ENCODE peak calls at places on chromosome 15, in seven cellular contexts. K is heart right ventricle, Y is tibial nerve, G is GM23248, C is A673, T is endodermal cell, D is AG09309. M is an unnamed sample.

GRCh38 chr15:101025896-101026631 is 106.9 kb downstream of the LRRK1 start:
- DNase-seq in K (peak), Y (no peak), G (no peak), C (no peak), T (peak), D (no peak), M (no peak)

GRCh38 chr15:62240121-62240520 is 75.0 kb upstream of the C2CD4B start:
- DNase-seq in K (no peak), Y (no peak), G (no peak), C (no peak), T (no peak), D (no peak), M (no peak)

GRCh38 chr15:98139337-98139736 is 178.8 kb downstream of the ARRDC4 start:
- DNase-seq in K (no peak), Y (no peak), G (no peak), C (no peak), T (no peak), D (no peak), M (no peak)

GRCh38 chr15:35399901-35400300 is 146.1 kb downstream of the DPH6 start:
- DNase-seq in K (no peak), Y (no peak), G (no peak), C (no peak), T (no peak), D (no peak), M (no peak)

GRCh38 chr15:67082007-67082536 is 16.7 kb downstream of the SMAD3 start:
- DNase-seq in K (no peak), Y (no peak), G (no peak), C (no peak), T (no peak), D (no peak), M (no peak)

GRCh38 chr15:89747708-89748682 is 3.1 kb downstream of the MESP1 start:
- DNase-seq in K (no peak), Y (no peak), G (no peak), C (no peak), T (peak), D (no peak), M (no peak)

GRCh38 chr15:65981837-65982696 is 112.8 kb downstream of the RAB11A start:
- DNase-seq in K (no peak), Y (no peak), G (no peak), C (peak), T (peak), D (no peak), M (no peak)

GRCh38 chr15:40343512-40343911 is 2.8 kb upstream of the CCDC9B start:
- DNase-seq in K (peak), Y (no peak), G (peak), C (peak), T (no peak), D (peak), M (peak)

GRCh38 chr15:34239151-34239761 is 14.4 kb downstream of the EMC4 start:
- DNase-seq in K (no peak), Y (no peak), G (peak), C (no peak), T (no peak), D (peak), M (no peak)

GRCh38 chr15:60004846-60005351 is 788 bp downstream of the FOXB1 start:
- DNase-seq in K (no peak), Y (no peak), G (peak), C (no peak), T (peak), D (no peak), M (no peak)

GRCh38 chr15:58865420-58865880 is 68.0 kb downstream of the SLTM start:
- DNase-seq in K (no peak), Y (no peak), G (peak), C (no peak), T (no peak), D (no peak), M (no peak)

GRCh38 chr15:85749261-85750151 is 45.2 kb downstream of the KLHL25 start:
- DNase-seq in K (peak), Y (no peak), G (peak), C (no peak), T (peak), D (no peak), M (no peak)

GRCh38 chr15:85804481-85805165 is 9.9 kb upstream of the KLHL25 start:
- DNase-seq in K (no peak), Y (no peak), G (no peak), C (no peak), T (no peak), D (no peak), M (no peak)

GRCh38 chr15:33656090-33656670 is 312.1 kb upstream of the CHRM5 start:
- DNase-seq in K (no peak), Y (no peak), G (peak), C (no peak), T (no peak), D (no peak), M (no peak)

GRCh38 chr15:56871867-56872266 is 46.6 kb upstream of the TCF12 start:
- DNase-seq in K (no peak), Y (no peak), G (peak), C (no peak), T (no peak), D (no peak), M (no peak)

GRCh38 chr15:49946681-49947080 is 172.4 kb downstream of the ATP8B4 start:
- DNase-seq in K (no peak), Y (no peak), G (no peak), C (no peak), T (no peak), D (no peak), M (no peak)

GRCh38 chr15:36622247-36622795 is 42.9 kb downstream of the CDIN1 start:
- DNase-seq in K (no peak), Y (no peak), G (no peak), C (no peak), T (no peak), D (no peak), M (no peak)

GRCh38 chr15:101091080-101092017 is 160.5 kb downstream of the CHSY1 start:
- DNase-seq in K (peak), Y (peak), G (peak), C (no peak), T (peak), D (peak), M (no peak)

GRCh38 chr15:36658905-36659304 is 79.5 kb downstream of the CDIN1 start:
- DNase-seq in K (no peak), Y (no peak), G (no peak), C (no peak), T (no peak), D (no peak), M (no peak)

GRCh38 chr15:40038267-40038653 is 721 bp downstream of the SRP14 start:
- DNase-seq in K (no peak), Y (no peak), G (peak), C (no peak), T (no peak), D (no peak), M (no peak)

GRCh38 chr15:51736069-51736468 is 1.4 kb downstream of the LYSMD2 start:
- DNase-seq in K (no peak), Y (no peak), G (peak), C (no peak), T (no peak), D (no peak), M (no peak)

GRCh38 chr15:101078669-101079323 is 159.6 kb downstream of the LRRK1 start:
- DNase-seq in K (no peak), Y (no peak), G (no peak), C (no peak), T (peak), D (no peak), M (no peak)

GRCh38 chr15:50210462-50211264 is 28.7 kb downstream of the SLC27A2 start:
- DNase-seq in K (no peak), Y (no peak), G (no peak), C (no peak), T (peak), D (no peak), M (no peak)

GRCh38 chr15:40052604-40053003 is 13.6 kb upstream of the SRP14 start:
- DNase-seq in K (no peak), Y (no peak), G (no peak), C (no peak), T (no peak), D (no peak), M (no peak)

GRCh38 chr15:77466521-77466920 is 45.8 kb downstream of the HMG20A start:
- DNase-seq in K (no peak), Y (no peak), G (no peak), C (no peak), T (no peak), D (no peak), M (no peak)

GRCh38 chr15:70853270-70853854 is 595 bp downstream of the LARP6 start:
- DNase-seq in K (no peak), Y (no peak), G (peak), C (peak), T (peak), D (no peak), M (no peak)

GRCh38 chr15:32849769-32850668 is 132.2 kb downstream of the GREM1 start:
- DNase-seq in K (no peak), Y (no peak), G (peak), C (peak), T (no peak), D (peak), M (no peak)

GRCh38 chr15:64349375-64349774 is 6.6 kb downstream of the CSNK1G1 start:
- DNase-seq in K (no peak), Y (no peak), G (no peak), C (no peak), T (no peak), D (no peak), M (no peak)

GRCh38 chr15:45402955-45403892 is 24.9 kb upstream of the GATM start:
- DNase-seq in K (peak), Y (no peak), G (peak), C (peak), T (peak), D (no peak), M (no peak)

GRCh38 chr15:60507596-60508424 is 28.9 kb upstream of the ICE2 start:
- DNase-seq in K (peak), Y (no peak), G (peak), C (peak), T (peak), D (peak), M (no peak)

GRCh38 chr15:85825719-85826118 is 31.0 kb upstream of the KLHL25 start:
- DNase-seq in K (no peak), Y (no peak), G (no peak), C (no peak), T (peak), D (no peak), M (no peak)

GRCh38 chr15:45868109-45868691 is 233.4 kb downstream of the SQOR start:
- DNase-seq in K (no peak), Y (no peak), G (no peak), C (no peak), T (no peak), D (no peak), M (no peak)

GRCh38 chr15:45027220-45027619 is 4.2 kb downstream of the SORD start:
- DNase-seq in K (no peak), Y (no peak), G (no peak), C (peak), T (no peak), D (no peak), M (no peak)

GRCh38 chr15:55652909-55653495 is 64.9 kb upstream of the PYGO1 start:
- DNase-seq in K (no peak), Y (no peak), G (no peak), C (no peak), T (no peak), D (no peak), M (no peak)

GRCh38 chr15:80109388-80109787 is 43.4 kb upstream of the FAH start:
- DNase-seq in K (no peak), Y (no peak), G (no peak), C (no peak), T (no peak), D (no peak), M (no peak)

DNA sequence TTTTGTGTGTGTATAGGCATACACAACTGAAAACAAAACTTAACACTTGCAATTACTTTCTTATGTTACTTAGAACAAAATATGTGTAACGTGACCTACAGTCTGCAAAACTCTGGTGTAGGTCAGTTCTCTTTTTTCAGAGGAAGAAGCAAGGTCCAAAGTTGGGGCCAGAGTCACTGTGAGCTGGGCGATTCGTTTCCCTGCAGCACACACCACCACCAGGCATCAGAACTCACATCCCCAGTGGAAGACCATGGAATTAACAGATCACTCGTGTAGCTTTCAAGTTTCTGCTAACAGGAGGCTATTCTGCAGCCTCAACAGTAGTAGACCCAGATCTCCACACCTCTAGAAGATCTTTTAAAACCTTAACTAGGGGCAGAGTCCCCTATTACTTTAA is 25.8 kb downstream of the ANP32A start:
- DNase-seq in K (no peak), Y (no peak), G (peak), C (no peak), T (no peak), D (no peak), M (no peak)
- H3K4me3 ChIP-seq in K (no peak), Y (peak), G (peak), C (no peak), T (peak), D (no peak), M (peak)

GRCh38 chr15:81184188-81184587 is 12.5 kb upstream of the IL16 start:
- DNase-seq in K (no peak), Y (no peak), G (peak), C (no peak), T (no peak), D (peak), M (no peak)

GRCh38 chr15:81182031-81182745 is 14.5 kb upstream of the IL16 start:
- DNase-seq in K (no peak), Y (no peak), G (peak), C (no peak), T (no peak), D (no peak), M (no peak)

GRCh38 chr15:81183403-81183760 is 13.3 kb upstream of the IL16 start:
- DNase-seq in K (no peak), Y (no peak), G (no peak), C (no peak), T (no peak), D (no peak), M (no peak)

GRCh38 chr15:81181220-81181619 is 15.5 kb upstream of the IL16 start:
- DNase-seq in K (no peak), Y (no peak), G (no peak), C (no peak), T (no peak), D (no peak), M (no peak)

DNA sequence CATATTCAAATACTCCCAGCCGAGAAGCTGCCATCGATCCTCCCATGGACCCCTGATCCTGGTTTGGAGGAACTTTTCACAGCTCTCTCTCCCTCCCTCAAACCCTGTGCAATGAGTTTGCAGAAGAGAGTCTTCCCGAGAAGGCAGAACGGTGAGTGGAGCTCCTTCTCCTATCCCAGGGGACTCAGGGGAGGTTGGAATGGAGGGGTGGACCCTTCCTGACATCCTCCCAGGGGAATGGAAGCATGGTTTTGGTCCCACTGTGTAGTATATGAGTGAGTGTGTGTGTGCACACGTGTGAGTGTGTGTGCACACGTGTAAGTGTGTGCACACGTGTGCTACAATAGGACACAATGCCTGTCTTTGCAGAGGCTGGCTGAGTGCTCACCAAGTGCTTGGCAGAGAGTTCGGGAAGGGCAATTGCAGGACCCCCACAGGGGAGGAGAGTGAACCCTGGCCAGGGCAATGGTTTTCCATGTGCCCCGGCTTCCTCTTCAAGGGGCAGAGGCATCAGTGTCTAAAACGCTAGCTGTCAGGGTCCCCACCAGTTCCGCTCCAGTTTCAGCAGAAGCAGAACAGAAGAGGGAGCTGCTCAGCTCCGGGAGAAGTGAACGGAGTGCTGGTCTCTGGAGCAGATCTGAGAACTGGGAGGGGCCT is 13.8 kb upstream of the IL16 start:
- DNase-seq in K (peak), Y (no peak), G (peak), C (no peak), T (peak), D (no peak), M (no peak)
- H3K4me3 ChIP-seq in K (peak), Y (peak), G (peak), C (no peak), T (no peak), D (peak), M (peak)

DNA sequence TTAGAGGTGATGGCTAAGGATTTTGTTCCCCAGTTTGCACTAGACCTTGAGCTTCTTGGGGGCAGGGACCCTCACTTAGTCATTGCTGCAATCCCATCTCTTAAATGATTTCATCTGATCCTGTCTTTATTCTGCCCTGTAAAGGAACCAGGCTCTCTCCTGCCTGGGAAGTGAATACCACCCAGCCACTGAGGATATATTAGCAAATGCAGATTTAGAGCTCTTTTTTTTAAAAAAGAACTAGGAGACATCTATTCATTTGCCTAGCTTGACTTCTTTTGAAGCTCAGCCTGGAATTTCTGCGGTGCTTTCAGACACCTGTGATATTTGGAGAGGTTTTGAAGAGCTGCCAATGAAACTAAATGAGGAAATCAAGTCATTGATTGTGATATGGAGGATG is 41.8 kb downstream of the CA12 start:
- DNase-seq in K (no peak), Y (no peak), G (no peak), C (no peak), T (no peak), D (no peak), M (no peak)
- H3K4me3 ChIP-seq in K (no peak), Y (no peak), G (no peak), C (no peak), T (no peak), D (no peak), M (no peak)

DNA sequence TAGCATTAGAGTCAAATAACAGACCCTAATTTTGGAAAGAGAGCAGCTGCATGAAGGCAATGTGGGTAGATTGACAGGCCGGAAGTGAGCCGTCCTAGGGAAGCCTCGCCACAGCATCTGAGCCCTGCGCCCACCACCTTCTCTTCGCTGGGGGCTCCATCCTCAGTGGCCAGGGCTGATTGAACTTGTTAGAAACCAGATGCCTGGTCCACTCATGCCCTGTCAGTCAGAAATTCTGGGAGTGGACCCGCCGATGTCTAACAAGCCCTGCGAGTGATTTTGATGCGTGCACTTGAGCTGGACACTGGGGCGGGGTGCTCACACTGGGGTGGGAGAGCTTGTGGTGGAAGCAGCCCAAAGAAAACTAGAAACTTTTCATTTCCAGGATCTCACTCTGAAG is 173.7 kb upstream of the NDN start:
- DNase-seq in K (no peak), Y (no peak), G (no peak), C (no peak), T (no peak), D (no peak), M (no peak)
- H3K4me3 ChIP-seq in K (no peak), Y (no peak), G (no peak), C (no peak), T (peak), D (no peak), M (no peak)